ENCODE peak calls at places on chromosomes 13 and 19, in seven cellular contexts. V is astrocyte of the cerebellum, O is stomach, R is keratinocyte, X is mucosa of descending colon, F is cardiac fibroblast, S is choroid plexus epithelial cell. B is an unnamed sample.

GRCh38 chr19:2711937-2712205 is 9.3 kb downstream of the DIRAS1 start:
- DNase-seq in V (no peak), O (no peak), R (no peak), X (no peak), F (no peak), S (no peak), B (no peak)

GRCh38 chr19:51338563-51339312 is 3.2 kb downstream of the VSIG10L start:
- DNase-seq in V (peak), O (peak), R (no peak), X (peak), F (peak), S (peak), B (peak)

GRCh38 chr19:53467503-53468262 is at the start of gene ZNF813:
- DNase-seq in V (peak), O (peak), R (peak), X (peak), F (peak), S (peak), B (peak)

GRCh38 chr19:12872941-12873890 is 8.0 kb downstream of the DNASE2 start:
- DNase-seq in V (no peak), O (peak), R (peak), X (peak), F (peak), S (peak), B (no peak)

GRCh38 chr19:8609210-8610040 is 1.1 kb downstream of the ADAMTS10 start:
- DNase-seq in V (peak), O (peak), R (no peak), X (no peak), F (peak), S (peak), B (no peak)

GRCh38 chr13:87331178-87331577 is 340.0 kb upstream of the SLITRK5 start:
- DNase-seq in V (peak), O (no peak), R (peak), X (no peak), F (no peak), S (peak), B (peak)

GRCh38 chr19:5952193-5953033 is 25.5 kb downstream of the RANBP3 start:
- DNase-seq in V (no peak), O (no peak), R (no peak), X (peak), F (no peak), S (no peak), B (no peak)

GRCh38 chr19:45097776-45098520 is 5.0 kb downstream of the PPP1R37 start:
- DNase-seq in V (peak), O (peak), R (no peak), X (no peak), F (peak), S (peak), B (peak)

GRCh38 chr19:43576479-43576878 is 878 bp downstream of the PINLYP start:
- DNase-seq in V (no peak), O (no peak), R (no peak), X (peak), F (no peak), S (no peak), B (no peak)

GRCh38 chr13:99542788-99543406 is 41.6 kb downstream of the TM9SF2 start:
- DNase-seq in V (no peak), O (no peak), R (no peak), X (no peak), F (no peak), S (no peak), B (no peak)

GRCh38 chr19:29841209-29841558 is 29.4 kb downstream of the CCNE1 start:
- DNase-seq in V (no peak), O (no peak), R (no peak), X (no peak), F (no peak), S (peak), B (no peak)

GRCh38 chr19:54388001-54388802 is 23.5 kb upstream of the LAIR1 start:
- DNase-seq in V (no peak), O (no peak), R (no peak), X (peak), F (no peak), S (peak), B (no peak)

GRCh38 chr13:33015791-33016323 is 366 bp upstream of the KL start:
- DNase-seq in V (no peak), O (peak), R (no peak), X (peak), F (no peak), S (no peak), B (no peak)

GRCh38 chr19:18504886-18505610 is 16.8 kb downstream of the ELL start:
- DNase-seq in V (no peak), O (no peak), R (no peak), X (no peak), F (no peak), S (no peak), B (no peak)

GRCh38 chr19:5960005-5961001 is 17.6 kb downstream of the RANBP3 start:
- DNase-seq in V (no peak), O (no peak), R (no peak), X (peak), F (no peak), S (no peak), B (no peak)

GRCh38 chr13:94112227-94112626 is 367.3 kb downstream of the DCT start:
- DNase-seq in V (peak), O (no peak), R (no peak), X (no peak), F (peak), S (peak), B (peak)

GRCh38 chr13:35179494-35179893 is 237.4 kb downstream of the NBEA start:
- DNase-seq in V (no peak), O (no peak), R (no peak), X (no peak), F (peak), S (peak), B (no peak)

GRCh38 chr13:30585748-30586262 is 31.9 kb upstream of the USPL1 start:
- DNase-seq in V (peak), O (no peak), R (no peak), X (no peak), F (peak), S (peak), B (peak)

GRCh38 chr13:30872685-30873443 is 33.2 kb upstream of the MEDAG start:
- DNase-seq in V (peak), O (no peak), R (no peak), X (no peak), F (peak), S (peak), B (peak)

GRCh38 chr13:25463496-25463895 is 91.7 kb downstream of the ATP8A2 start:
- DNase-seq in V (no peak), O (no peak), R (no peak), X (no peak), F (peak), S (peak), B (no peak)

GRCh38 chr13:61286148-61286745 is 129.4 kb downstream of the PCDH20 start:
- DNase-seq in V (no peak), O (peak), R (no peak), X (no peak), F (no peak), S (no peak), B (no peak)

GRCh38 chr19:18683109-18683954 is at the start of gene CRTC1:
- DNase-seq in V (peak), O (peak), R (peak), X (peak), F (peak), S (peak), B (peak)

GRCh38 chr13:101306773-101307172 is 109.5 kb downstream of the NALCN start:
- DNase-seq in V (no peak), O (no peak), R (no peak), X (no peak), F (no peak), S (no peak), B (no peak)

GRCh38 chr19:55670280-55671053 is 4.6 kb upstream of the EPN1 start:
- DNase-seq in V (no peak), O (no peak), R (no peak), X (peak), F (no peak), S (no peak), B (no peak)

GRCh38 chr13:96968027-96968426 is 26.2 kb downstream of the OXGR1 start:
- DNase-seq in V (no peak), O (no peak), R (no peak), X (no peak), F (no peak), S (peak), B (no peak)

GRCh38 chr19:18580311-18580710 is 8.3 kb upstream of the REX1BD start:
- DNase-seq in V (no peak), O (no peak), R (no peak), X (peak), F (no peak), S (no peak), B (no peak)

GRCh38 chr19:7618366-7618765 is 11.0 kb downstream of the XAB2 start:
- DNase-seq in V (no peak), O (peak), R (no peak), X (peak), F (no peak), S (no peak), B (no peak)

GRCh38 chr13:30418075-30418715 is 4.1 kb upstream of the UBE2L5 start:
- DNase-seq in V (no peak), O (no peak), R (no peak), X (no peak), F (no peak), S (no peak), B (no peak)

GRCh38 chr13:108272333-108272732 is 2.8 kb downstream of the TNFSF13B start:
- DNase-seq in V (no peak), O (no peak), R (no peak), X (no peak), F (peak), S (peak), B (no peak)

GRCh38 chr13:43316997-43317396 is 293.6 kb downstream of the DNAJC15 start:
- DNase-seq in V (peak), O (no peak), R (no peak), X (no peak), F (peak), S (peak), B (peak)

GRCh38 chr19:18878058-18878797 is 17.7 kb downstream of the CERS1 start:
- DNase-seq in V (no peak), O (no peak), R (no peak), X (no peak), F (no peak), S (no peak), B (no peak)

GRCh38 chr13:30340367-30341184 is 33.2 kb upstream of the KATNAL1 start:
- DNase-seq in V (no peak), O (no peak), R (no peak), X (peak), F (peak), S (peak), B (peak)

GRCh38 chr19:19672816-19673215 is 4.2 kb downstream of the ZNF101 start:
- DNase-seq in V (no peak), O (no peak), R (no peak), X (no peak), F (peak), S (no peak), B (no peak)

GRCh38 chr13:77565635-77566034 is 30.1 kb downstream of the SCEL start:
- DNase-seq in V (peak), O (no peak), R (no peak), X (no peak), F (peak), S (peak), B (no peak)

GRCh38 chr13:78247362-78247761 is 328.7 kb upstream of the EDNRB start:
- DNase-seq in V (no peak), O (no peak), R (no peak), X (no peak), F (peak), S (no peak), B (no peak)

GRCh38 chr13:20566424-20566916 is 487 bp upstream of the IFT88 start:
- DNase-seq in V (peak), O (no peak), R (no peak), X (no peak), F (peak), S (no peak), B (peak)

GRCh38 chr13:30396434-30397075 is 25.7 kb upstream of the UBE2L5 start:
- DNase-seq in V (no peak), O (no peak), R (no peak), X (no peak), F (peak), S (no peak), B (no peak)

GRCh38 chr13:40026741-40027140 is 371.3 kb downstream of the COG6 start:
- DNase-seq in V (no peak), O (no peak), R (no peak), X (no peak), F (no peak), S (no peak), B (no peak)

GRCh38 chr13:99356216-99357089 is 49.3 kb upstream of the GPR183 start:
- DNase-seq in V (peak), O (no peak), R (no peak), X (no peak), F (peak), S (peak), B (peak)

DNA sequence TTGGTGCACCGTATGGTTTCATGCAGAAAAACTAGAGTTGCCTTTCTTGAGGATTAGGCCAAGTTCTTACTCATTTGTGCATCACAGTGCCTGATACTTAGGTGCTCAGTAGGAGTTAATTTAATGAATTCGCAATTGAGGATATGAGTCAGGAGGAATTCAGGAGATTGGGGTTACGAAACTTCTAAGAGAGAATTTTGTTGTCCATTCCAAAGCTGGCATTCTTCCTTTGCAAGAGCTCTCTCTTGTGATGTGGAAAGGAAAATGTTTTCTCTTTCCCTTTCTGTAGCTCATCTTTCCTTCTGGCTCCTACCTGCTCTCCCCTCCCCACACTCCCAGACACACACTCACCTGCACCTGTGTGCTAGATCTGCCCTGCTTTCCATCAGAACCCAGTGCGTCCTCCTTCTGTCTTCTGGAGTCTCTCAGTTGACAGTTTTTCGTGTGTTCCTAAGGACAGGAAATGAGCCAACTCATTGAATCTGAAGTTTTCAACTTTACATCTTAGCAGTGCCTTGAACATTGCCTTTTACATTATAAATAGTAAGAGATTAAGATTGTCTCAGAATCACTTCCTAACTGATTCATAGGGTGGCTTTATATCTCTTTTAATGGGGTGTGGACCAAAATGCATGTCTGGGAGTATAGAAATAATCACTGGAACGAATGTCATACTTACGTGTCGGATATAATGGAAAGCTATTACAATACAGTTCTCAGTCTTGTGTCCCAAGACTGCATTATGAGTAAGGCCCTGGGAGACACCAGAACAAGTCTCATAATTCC is 19.7 kb upstream of the ERCC5 start:
- DNase-seq in V (peak), O (no peak), R (peak), X (no peak), F (peak), S (peak), B (peak)
- H3K4me3 ChIP-seq in V (peak), O (no peak), R (peak), X (no peak), F (peak), S (peak), B (peak)

GRCh38 chr13:46211116-46211515 is 612 bp upstream of the LRRC63 start:
- DNase-seq in V (no peak), O (no peak), R (no peak), X (no peak), F (peak), S (no peak), B (no peak)

GRCh38 chr13:46213242-46213641 is 1.5 kb downstream of the LRRC63 start:
- DNase-seq in V (no peak), O (no peak), R (no peak), X (no peak), F (no peak), S (no peak), B (no peak)

GRCh38 chr13:46207828-46208227 is 3.9 kb upstream of the LRRC63 start:
- DNase-seq in V (no peak), O (no peak), R (no peak), X (no peak), F (no peak), S (no peak), B (no peak)

GRCh38 chr13:46211521-46212351 is at the start of gene LRRC63:
- DNase-seq in V (no peak), O (peak), R (no peak), X (peak), F (peak), S (peak), B (no peak)

DNA sequence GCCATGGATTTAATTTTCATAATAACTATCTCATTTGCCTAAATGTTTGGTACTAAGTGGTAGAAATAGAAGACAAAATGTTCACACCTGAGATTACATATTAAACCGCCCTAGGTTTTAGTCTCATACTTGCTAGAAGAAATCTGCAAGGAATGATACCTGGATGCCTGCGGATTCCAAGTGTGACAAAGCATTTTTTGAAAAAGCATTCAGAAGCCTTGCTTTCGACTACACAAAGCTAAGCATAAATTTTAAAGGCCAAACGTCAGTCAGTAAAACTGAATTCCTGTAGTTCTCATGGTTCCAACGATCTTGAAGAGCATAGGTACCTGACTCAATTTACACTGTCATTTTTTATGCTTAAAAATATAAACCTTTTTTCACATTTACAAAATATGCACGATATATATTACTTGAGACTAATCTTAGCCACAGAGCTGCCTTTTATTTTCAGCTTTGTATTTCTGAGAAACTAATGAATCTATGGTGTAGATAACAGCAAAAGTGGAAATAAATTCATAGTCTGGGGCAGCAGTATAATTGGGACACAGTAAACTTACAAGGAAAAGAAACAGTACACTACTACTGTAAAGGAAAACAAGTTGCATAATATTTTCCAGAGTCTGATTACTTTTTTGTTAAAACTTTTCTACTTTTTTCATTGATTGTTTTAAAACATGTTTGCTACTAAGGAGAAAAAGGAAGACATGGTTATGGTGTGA is 1.2 kb upstream of the LRRC63 start:
- DNase-seq in V (no peak), O (no peak), R (no peak), X (no peak), F (no peak), S (no peak), B (no peak)
- H3K4me3 ChIP-seq in V (no peak), O (peak), R (no peak), X (no peak), F (no peak), S (no peak), B (no peak)

DNA sequence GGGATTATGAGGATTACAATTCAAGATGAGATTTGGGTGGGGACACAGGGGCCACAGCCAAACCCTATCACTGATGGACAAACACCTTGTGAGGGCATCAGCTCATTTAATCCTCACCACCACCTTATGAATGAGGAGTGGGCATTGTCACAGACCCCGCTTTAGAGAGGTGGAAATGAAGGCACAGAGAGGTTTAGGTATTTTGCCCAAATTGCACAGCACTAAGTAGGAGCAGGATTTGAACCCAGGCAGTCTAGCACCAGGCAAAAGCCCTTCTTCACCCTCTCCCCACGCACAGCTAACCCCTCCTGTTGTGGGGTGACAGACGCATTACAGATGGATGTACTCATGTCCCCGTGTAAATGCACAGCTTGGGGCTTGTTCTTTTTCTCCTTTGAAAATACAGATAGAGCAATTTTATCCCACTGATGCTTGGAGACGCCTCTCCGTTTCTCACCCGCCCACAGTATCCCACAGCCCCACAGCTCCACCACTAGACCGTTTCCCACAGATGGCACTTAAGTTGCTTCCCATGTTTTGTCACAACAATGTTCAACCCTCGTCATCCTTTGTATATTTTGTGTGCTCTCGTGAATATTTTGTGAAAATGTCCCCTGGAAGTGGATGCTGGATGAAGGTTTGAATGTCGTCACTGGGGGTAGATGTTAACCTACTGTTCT is 48.2 kb downstream of the ANKRD10 start:
- DNase-seq in V (no peak), O (no peak), R (no peak), X (no peak), F (no peak), S (no peak), B (no peak)
- H3K4me3 ChIP-seq in V (no peak), O (no peak), R (no peak), X (no peak), F (no peak), S (no peak), B (no peak)

GRCh38 chr13:110546933-110547332 is 14.6 kb downstream of the RAB20 start:
- DNase-seq in V (peak), O (peak), R (no peak), X (peak), F (peak), S (peak), B (peak)
- H3K4me3 ChIP-seq in V (no peak), O (no peak), R (no peak), X (no peak), F (no peak), S (no peak), B (no peak)

GRCh38 chr13:97979556-97979955 is 26.1 kb downstream of the IPO5 start:
- DNase-seq in V (no peak), O (no peak), R (no peak), X (no peak), F (no peak), S (no peak), B (no peak)

GRCh38 chr13:97977982-97978381 is 24.5 kb downstream of the IPO5 start:
- DNase-seq in V (no peak), O (no peak), R (no peak), X (no peak), F (no peak), S (no peak), B (no peak)

GRCh38 chr13:97986841-97987240 is 33.4 kb downstream of the IPO5 start:
- DNase-seq in V (no peak), O (no peak), R (no peak), X (no peak), F (no peak), S (no peak), B (no peak)

GRCh38 chr13:97978661-97979450 is 25.4 kb downstream of the IPO5 start:
- DNase-seq in V (peak), O (no peak), R (no peak), X (no peak), F (peak), S (no peak), B (no peak)

DNA sequence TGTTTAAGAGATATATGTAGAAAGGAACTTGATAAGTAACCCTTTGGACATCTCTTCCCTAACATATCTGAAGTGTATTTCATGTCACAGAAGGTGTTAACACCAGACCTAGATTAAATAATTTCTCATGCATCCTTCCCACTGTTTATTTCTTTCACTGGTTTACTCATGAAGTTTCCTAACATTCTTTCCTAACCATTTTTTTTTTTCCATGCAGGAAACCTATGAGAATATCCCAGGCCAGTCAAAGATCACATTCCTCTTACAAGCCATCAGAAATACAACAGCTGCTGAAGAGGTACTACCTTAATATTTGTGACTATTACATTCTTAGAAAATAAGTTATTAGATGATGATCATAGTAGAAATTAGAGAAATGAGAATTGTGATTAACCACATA is 28.8 kb downstream of the IPO5 start:
- DNase-seq in V (no peak), O (no peak), R (no peak), X (no peak), F (no peak), S (no peak), B (no peak)
- H3K4me3 ChIP-seq in V (no peak), O (no peak), R (no peak), X (no peak), F (no peak), S (no peak), B (no peak)

B was measured in skeletal muscle cell.